ENCODE peak calls at places on chromosomes 6 and 20, in seven cellular contexts. P is neural progenitor cell, A is PC-3, I is mammary epithelial cell, L is astrocyte, Y is kidney, O is fibroblast of lung. C is an unnamed sample.

GRCh38 chr20:52748235-52748950 is 223.8 kb upstream of the TSHZ2 start:
- DNase-seq in P (no peak), A (no peak), I (no peak), L (no peak), Y (no peak), O (peak; percentile 15), C (no peak)

GRCh38 chr6:127022297-127022696 is 96.2 kb upstream of the RSPO3 start:
- DNase-seq in P (no peak), A (no peak), I (no peak), L (no peak), Y (no peak), O (peak; percentile 66), C (peak; percentile 70)

GRCh38 chr20:11496382-11496781 is 421.3 kb upstream of the BTBD3 start:
- DNase-seq in P (peak; percentile 11), A (peak; percentile 40), I (no peak), L (peak; percentile 33), Y (no peak), O (no peak), C (no peak)

GRCh38 chr20:58432190-58432954 is 43.3 kb downstream of the VAPB start:
- DNase-seq in P (no peak), A (no peak), I (no peak), L (no peak), Y (no peak), O (peak; percentile 80), C (peak; percentile 71)

GRCh38 chr6:70547313-70547712 is 19.4 kb upstream of the SDHAF4 start:
- DNase-seq in P (peak; percentile 42), A (peak; percentile 38), I (no peak), L (peak; percentile 5), Y (no peak), O (peak; percentile 24), C (peak; percentile 47)

GRCh38 chr20:38181207-38181693 is 16.2 kb upstream of the TGM2 start:
- DNase-seq in P (peak; percentile 34), A (peak; percentile 36), I (no peak), L (no peak), Y (no peak), O (no peak), C (no peak)

GRCh38 chr6:2839195-2839981 is 2.3 kb downstream of the SERPINB1 start:
- DNase-seq in P (no peak), A (peak; percentile 98), I (peak; percentile 83), L (peak; percentile 76), Y (no peak), O (peak; percentile 61), C (peak; percentile 70)

GRCh38 chr6:26457407-26457795 is 354 bp upstream of the BTN2A1 start:
- DNase-seq in P (no peak), A (no peak), I (no peak), L (no peak), Y (no peak), O (no peak), C (no peak)

GRCh38 chr6:104414723-104415122 is 445.0 kb downstream of the HACE1 start:
- DNase-seq in P (no peak), A (peak; percentile 11), I (no peak), L (no peak), Y (no peak), O (no peak), C (no peak)

GRCh38 chr6:1756472-1757129 is 146.9 kb downstream of the FOXC1 start:
- DNase-seq in P (no peak), A (no peak), I (peak; percentile 13), L (no peak), Y (no peak), O (no peak), C (no peak)

GRCh38 chr6:170043150-170043819 is 247.6 kb downstream of the DLL1 start:
- DNase-seq in P (no peak), A (no peak), I (no peak), L (no peak), Y (peak; percentile 21), O (no peak), C (no peak)

GRCh38 chr20:33703498-33704137 is 16.5 kb downstream of the PXMP4 start:
- DNase-seq in P (no peak), A (no peak), I (no peak), L (no peak), Y (no peak), O (no peak), C (no peak)

GRCh38 chr6:161748535-161749386 is 474.9 kb upstream of the AGPAT4 start:
- DNase-seq in P (peak; percentile 86), A (peak; percentile 47), I (no peak), L (no peak), Y (no peak), O (peak; percentile 33), C (peak; percentile 5)

GRCh38 chr6:124110514-124110913 is 306.8 kb downstream of the NKAIN2 start:
- DNase-seq in P (no peak), A (no peak), I (no peak), L (no peak), Y (no peak), O (no peak), C (no peak)

GRCh38 chr20:51131806-51132205 is 108.9 kb upstream of the KCNG1 start:
- DNase-seq in P (no peak), A (no peak), I (no peak), L (no peak), Y (no peak), O (no peak), C (no peak)

GRCh38 chr20:5170341-5170740 is 43.5 kb downstream of the CDS2 start:
- DNase-seq in P (peak; percentile 14), A (no peak), I (no peak), L (no peak), Y (no peak), O (no peak), C (no peak)

GRCh38 chr6:79076160-79076559 is 1.9 kb downstream of the PHIP start:
- DNase-seq in P (no peak), A (no peak), I (peak; percentile 30), L (peak; percentile 8), Y (no peak), O (peak; percentile 28), C (peak; percentile 47)

GRCh38 chr6:38739532-38739931 is 24.4 kb downstream of the DNAH8 start:
- DNase-seq in P (no peak), A (peak; percentile 32), I (no peak), L (no peak), Y (no peak), O (peak; percentile 10), C (peak; percentile 45)

GRCh38 chr6:32152414-32153251 is 894 bp upstream of the PRRT1 start:
- DNase-seq in P (peak; percentile 49), A (no peak), I (peak; percentile 4), L (peak; percentile 13), Y (no peak), O (peak; percentile 32), C (peak; percentile 69)

GRCh38 chr6:169793408-169793807 is 42.0 kb downstream of the ERMARD start:
- DNase-seq in P (no peak), A (no peak), I (no peak), L (no peak), Y (no peak), O (no peak), C (no peak)

GRCh38 chr6:15987569-15987968 is 141.3 kb upstream of the MYLIP start:
- DNase-seq in P (no peak), A (peak; percentile 9), I (no peak), L (peak; percentile 29), Y (no peak), O (peak; percentile 2), C (no peak)

GRCh38 chr20:17536944-17537444 is 5.8 kb upstream of the BFSP1 start:
- DNase-seq in P (peak; percentile 87), A (peak; percentile 91), I (peak; percentile 66), L (peak; percentile 55), Y (no peak), O (peak; percentile 84), C (peak; percentile 93)

GRCh38 chr6:4103929-4104328 is 25.0 kb upstream of the FAM217A start:
- DNase-seq in P (no peak), A (peak; percentile 76), I (peak; percentile 68), L (peak; percentile 4), Y (no peak), O (no peak), C (no peak)

DNA sequence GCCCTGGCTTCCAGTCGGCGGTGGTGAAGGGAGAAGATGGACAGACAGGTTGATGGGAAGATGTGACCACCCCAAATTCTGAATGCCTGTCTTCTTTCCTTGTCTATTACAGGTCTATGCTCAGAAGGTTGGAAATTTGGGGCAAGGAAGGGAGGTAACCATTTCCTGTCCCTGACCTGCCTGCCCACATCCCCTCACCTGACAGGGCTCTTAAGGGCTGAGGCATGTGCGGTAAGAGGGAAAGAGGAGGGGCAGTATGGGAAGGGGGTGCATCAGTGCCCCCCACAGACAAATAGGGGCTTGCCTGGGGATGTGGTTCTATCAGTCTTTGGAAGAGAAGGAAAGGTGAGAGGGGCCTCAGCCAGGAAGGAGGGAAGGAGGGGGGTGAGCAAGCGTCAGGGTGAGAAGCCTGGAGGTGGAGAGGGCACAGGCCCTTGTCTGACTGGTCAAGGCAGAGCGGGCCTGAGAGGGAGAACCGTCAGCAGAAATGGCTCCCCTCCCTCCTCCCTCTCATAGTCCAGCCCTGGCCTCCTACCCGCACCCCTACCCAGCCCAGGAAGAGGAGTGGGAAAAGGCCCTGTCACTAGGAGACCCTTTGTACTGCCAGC is 104.5 kb upstream of the FOXP4 start:
- DNase-seq in P (peak; percentile 82), A (no peak), I (no peak), L (no peak), Y (no peak), O (no peak), C (no peak)
- H3K9ac ChIP-seq in P (no peak overlapping the region), A (no peak overlapping the region), I (no peak overlapping the region), L (no peak overlapping the region), Y (no peak overlapping the region), O (no peak overlapping the region), C (no peak overlapping the region)

GRCh38 chr6:167501831-167502385 is 177.0 kb downstream of the TTLL2 start:
- DNase-seq in P (peak; percentile 44), A (peak; percentile 18), I (no peak), L (no peak), Y (no peak), O (no peak), C (no peak)
- H3K9me3 ChIP-seq in P (no peaks in the 10 kb centered on the region), A (no peaks in the 10 kb centered on the region), I (peaks cover 20% of the 10 kb centered on the region), L (no peaks in the 10 kb centered on the region), Y (no peaks in the 10 kb centered on the region), O (no peaks in the 10 kb centered on the region), C (no peaks in the 10 kb centered on the region)

DNA sequence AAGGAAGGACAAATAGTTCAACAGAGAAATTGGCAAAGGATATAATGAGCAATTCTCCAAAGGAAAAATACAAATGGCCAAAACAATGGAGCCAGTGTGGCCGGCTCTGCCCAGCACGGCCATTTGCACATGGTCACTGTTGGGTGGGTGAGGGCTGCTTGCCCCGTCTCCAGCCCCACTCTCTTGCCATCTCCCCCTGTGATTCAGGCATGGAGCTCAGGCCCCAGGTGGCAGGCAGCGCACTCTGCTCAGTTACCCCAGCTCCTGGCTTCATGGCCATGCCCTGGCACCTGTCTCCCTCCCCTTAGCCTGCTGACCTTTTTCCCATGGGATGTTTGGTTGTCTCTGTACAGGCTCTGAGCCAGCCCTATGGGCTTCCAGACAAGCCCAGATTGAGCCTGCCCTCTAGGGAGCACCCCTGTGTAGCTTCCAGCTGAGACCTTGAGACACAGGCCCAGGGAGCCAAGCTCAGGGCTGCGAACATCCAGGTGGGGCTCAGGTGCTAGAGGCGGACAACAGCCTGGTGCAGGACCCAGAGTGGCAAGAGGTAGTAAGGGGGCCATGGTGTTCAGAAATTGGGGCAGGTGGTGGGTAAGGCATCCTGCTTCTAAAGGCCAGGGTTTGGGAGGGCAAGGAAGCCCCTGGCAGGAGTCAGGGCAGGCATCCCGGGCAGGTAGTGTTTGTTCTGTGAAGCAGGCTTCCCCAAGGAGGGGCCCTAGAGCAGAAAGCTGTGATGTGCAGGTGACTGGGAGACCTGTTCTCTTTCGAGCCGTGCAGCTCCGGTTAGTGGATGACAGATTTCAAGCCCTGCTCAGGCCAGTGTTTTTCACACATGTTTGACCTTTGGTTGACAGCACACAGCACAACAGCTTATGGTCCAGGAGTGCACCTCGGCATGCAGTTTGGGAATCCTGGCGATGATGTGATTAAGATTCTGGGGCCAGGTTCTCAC is 17.7 kb downstream of the SYNJ2 start:
- DNase-seq in P (no peak), A (no peak), I (no peak), L (no peak), Y (no peak), O (no peak), C (no peak)
- H3K9ac ChIP-seq in P (no peak overlapping the region), A (no peak overlapping the region), I (no peak overlapping the region), L (no peak overlapping the region), Y (no peak overlapping the region), O (no peak overlapping the region), C (no peak overlapping the region)

GRCh38 chr20:60283281-60283680 is 325.1 kb downstream of the CDH26 start:
- DNase-seq in P (peak; percentile 21), A (peak; percentile 24), I (no peak), L (no peak), Y (no peak), O (no peak), C (no peak)
- H3K9me3 ChIP-seq in P (peaks cover 16% of the 10 kb centered on the region), A (peaks cover 46% of the 10 kb centered on the region), I (peaks cover 3% of the 10 kb centered on the region), L (peaks cover 2% of the 10 kb centered on the region), Y (no peaks in the 10 kb centered on the region), O (no peaks in the 10 kb centered on the region), C (peaks cover 15% of the 10 kb centered on the region)

C was measured in adipocyte.